ENCODE peak calls at places on chromosomes 11 and 22, in eight cellular contexts. One of them, this sample, is unnamed.

GRCh38 chr11:66331542-66332370 is 4.5 kb downstream of the RIN1 start:
- DNase-seq in heart left ventricle: peak; percentile 11
- DNase-seq in IMR-90: no peak
- DNase-seq in Peyer's patch: no peak
- DNase-seq in Panc1: no peak
- DNase-seq in AG04450: no peak
- DNase-seq in MM.1S: no peak
- DNase-seq in right lobe of liver: peak; percentile 37
- DNase-seq in this sample: no peak

GRCh38 chr22:48594757-48595510 is 1232.7 kb downstream of the BRD1 start:
- DNase-seq in heart left ventricle: peak; percentile 9
- DNase-seq in IMR-90: no peak
- DNase-seq in Peyer's patch: no peak
- DNase-seq in Panc1: no peak
- DNase-seq in AG04450: no peak
- DNase-seq in MM.1S: no peak
- DNase-seq in right lobe of liver: no peak
- DNase-seq in this sample: peak; percentile 86

GRCh38 chr22:28198692-28199091 is 279.6 kb upstream of the PITPNB start:
- DNase-seq in heart left ventricle: no peak
- DNase-seq in IMR-90: no peak
- DNase-seq in Peyer's patch: no peak
- DNase-seq in Panc1: no peak
- DNase-seq in AG04450: no peak
- DNase-seq in MM.1S: no peak
- DNase-seq in right lobe of liver: no peak
- DNase-seq in this sample: no peak

GRCh38 chr11:70428701-70429427 is 30.5 kb downstream of the CTTN start:
- DNase-seq in heart left ventricle: no peak
- DNase-seq in IMR-90: no peak
- DNase-seq in Peyer's patch: no peak
- DNase-seq in Panc1: no peak
- DNase-seq in AG04450: no peak
- DNase-seq in MM.1S: no peak
- DNase-seq in right lobe of liver: peak; percentile 37
- DNase-seq in this sample: no peak

GRCh38 chr11:121512468-121513465 is 60.0 kb upstream of the SORL1-AS1 start:
- DNase-seq in heart left ventricle: no peak
- DNase-seq in IMR-90: no peak
- DNase-seq in Peyer's patch: no peak
- DNase-seq in Panc1: no peak
- DNase-seq in AG04450: no peak
- DNase-seq in MM.1S: no peak
- DNase-seq in right lobe of liver: no peak
- DNase-seq in this sample: no peak

GRCh38 chr11:127862406-127862805 is 725.0 kb downstream of the ETS1 start:
- DNase-seq in heart left ventricle: no peak
- DNase-seq in IMR-90: no peak
- DNase-seq in Peyer's patch: no peak
- DNase-seq in Panc1: no peak
- DNase-seq in AG04450: no peak
- DNase-seq in MM.1S: no peak
- DNase-seq in right lobe of liver: no peak
- DNase-seq in this sample: no peak

GRCh38 chr22:25702046-25702445 is 39.9 kb upstream of the MYO18B start:
- DNase-seq in heart left ventricle: no peak
- DNase-seq in IMR-90: peak; percentile 29
- DNase-seq in Peyer's patch: no peak
- DNase-seq in Panc1: no peak
- DNase-seq in AG04450: no peak
- DNase-seq in MM.1S: peak; percentile 10
- DNase-seq in right lobe of liver: no peak
- DNase-seq in this sample: peak; percentile 69

GRCh38 chr11:57353024-57353423 is 14.9 kb downstream of the P2RX3 start:
- DNase-seq in heart left ventricle: no peak
- DNase-seq in IMR-90: no peak
- DNase-seq in Peyer's patch: no peak
- DNase-seq in Panc1: no peak
- DNase-seq in AG04450: no peak
- DNase-seq in MM.1S: no peak
- DNase-seq in right lobe of liver: no peak
- DNase-seq in this sample: no peak

GRCh38 chr11:1504581-1505290 is 18.2 kb upstream of the MOB2 start:
- DNase-seq in heart left ventricle: no peak
- DNase-seq in IMR-90: no peak
- DNase-seq in Peyer's patch: no peak
- DNase-seq in Panc1: no peak
- DNase-seq in AG04450: no peak
- DNase-seq in MM.1S: no peak
- DNase-seq in right lobe of liver: peak; percentile 33
- DNase-seq in this sample: no peak

GRCh38 chr11:108670381-108670930 is 5.6 kb downstream of the DDX10 start:
- DNase-seq in heart left ventricle: no peak
- DNase-seq in IMR-90: no peak
- DNase-seq in Peyer's patch: no peak
- DNase-seq in Panc1: no peak
- DNase-seq in AG04450: no peak
- DNase-seq in MM.1S: no peak
- DNase-seq in right lobe of liver: no peak
- DNase-seq in this sample: no peak

GRCh38 chr11:99893803-99894202 is 793.3 kb upstream of the ARHGAP42 start:
- DNase-seq in heart left ventricle: no peak
- DNase-seq in IMR-90: no peak
- DNase-seq in Peyer's patch: no peak
- DNase-seq in Panc1: no peak
- DNase-seq in AG04450: no peak
- DNase-seq in MM.1S: no peak
- DNase-seq in right lobe of liver: no peak
- DNase-seq in this sample: no peak

DNA sequence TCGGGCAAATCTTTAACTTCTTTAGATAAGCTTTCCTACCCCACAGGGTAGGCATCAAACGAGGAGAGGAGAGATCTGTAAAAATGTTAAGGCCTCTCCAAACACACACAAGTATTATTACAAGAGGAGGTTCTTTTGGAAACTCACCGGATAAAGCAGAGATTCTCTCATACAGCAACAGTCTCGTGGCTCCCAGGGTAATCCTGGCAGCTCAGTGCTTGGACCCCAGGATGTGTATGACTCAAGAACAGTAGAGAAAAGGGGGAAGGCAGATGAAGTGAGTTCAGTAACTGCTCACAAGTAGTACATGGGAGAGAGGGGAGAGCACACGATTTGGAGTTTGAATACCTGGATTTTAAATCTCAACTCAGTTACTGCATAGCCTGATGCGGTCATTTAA is 120.9 kb downstream of the FEZ1 start:
- DNase-seq in heart left ventricle: peak; percentile 16
- DNase-seq in IMR-90: no peak
- DNase-seq in Peyer's patch: no peak
- DNase-seq in Panc1: no peak
- DNase-seq in AG04450: no peak
- DNase-seq in MM.1S: no peak
- DNase-seq in right lobe of liver: no peak
- DNase-seq in this sample: no peak
- H3K27me3 ChIP-seq in heart left ventricle: no peaks in the 10 kb centered on the region
- H3K27me3 ChIP-seq in IMR-90: peaks cover 5% of the 10 kb centered on the region
- H3K27me3 ChIP-seq in Peyer's patch: no peaks in the 10 kb centered on the region
- H3K27me3 ChIP-seq in Panc1: peaks cover 34% of the 10 kb centered on the region
- H3K27me3 ChIP-seq in AG04450: peaks cover 9% of the 10 kb centered on the region
- H3K27me3 ChIP-seq in MM.1S: peaks cover 3% of the 10 kb centered on the region
- H3K27me3 ChIP-seq in right lobe of liver: no peaks in the 10 kb centered on the region
- H3K27me3 ChIP-seq in this sample: no peaks in the 10 kb centered on the region

GRCh38 chr22:44683881-44684280 is 18.1 kb upstream of the PRR5 start:
- DNase-seq in heart left ventricle: no peak
- DNase-seq in IMR-90: no peak
- DNase-seq in Peyer's patch: no peak
- DNase-seq in Panc1: no peak
- DNase-seq in AG04450: no peak
- DNase-seq in MM.1S: no peak
- DNase-seq in right lobe of liver: no peak
- DNase-seq in this sample: no peak

GRCh38 chr22:44683237-44683636 is 18.8 kb upstream of the PRR5 start:
- DNase-seq in heart left ventricle: no peak
- DNase-seq in IMR-90: no peak
- DNase-seq in Peyer's patch: no peak
- DNase-seq in Panc1: no peak
- DNase-seq in AG04450: no peak
- DNase-seq in MM.1S: no peak
- DNase-seq in right lobe of liver: no peak
- DNase-seq in this sample: no peak

GRCh38 chr22:44682556-44683168 is 19.3 kb upstream of the PRR5 start:
- DNase-seq in heart left ventricle: no peak
- DNase-seq in IMR-90: no peak
- DNase-seq in Peyer's patch: no peak
- DNase-seq in Panc1: no peak
- DNase-seq in AG04450: no peak
- DNase-seq in MM.1S: no peak
- DNase-seq in right lobe of liver: no peak
- DNase-seq in this sample: no peak

GRCh38 chr22:44685384-44686056 is 16.5 kb upstream of the PRR5 start:
- DNase-seq in heart left ventricle: no peak
- DNase-seq in IMR-90: peak; percentile 51
- DNase-seq in Peyer's patch: peak; percentile 64
- DNase-seq in Panc1: no peak
- DNase-seq in AG04450: no peak
- DNase-seq in MM.1S: peak; percentile 15
- DNase-seq in right lobe of liver: no peak
- DNase-seq in this sample: peak; percentile 86

DNA sequence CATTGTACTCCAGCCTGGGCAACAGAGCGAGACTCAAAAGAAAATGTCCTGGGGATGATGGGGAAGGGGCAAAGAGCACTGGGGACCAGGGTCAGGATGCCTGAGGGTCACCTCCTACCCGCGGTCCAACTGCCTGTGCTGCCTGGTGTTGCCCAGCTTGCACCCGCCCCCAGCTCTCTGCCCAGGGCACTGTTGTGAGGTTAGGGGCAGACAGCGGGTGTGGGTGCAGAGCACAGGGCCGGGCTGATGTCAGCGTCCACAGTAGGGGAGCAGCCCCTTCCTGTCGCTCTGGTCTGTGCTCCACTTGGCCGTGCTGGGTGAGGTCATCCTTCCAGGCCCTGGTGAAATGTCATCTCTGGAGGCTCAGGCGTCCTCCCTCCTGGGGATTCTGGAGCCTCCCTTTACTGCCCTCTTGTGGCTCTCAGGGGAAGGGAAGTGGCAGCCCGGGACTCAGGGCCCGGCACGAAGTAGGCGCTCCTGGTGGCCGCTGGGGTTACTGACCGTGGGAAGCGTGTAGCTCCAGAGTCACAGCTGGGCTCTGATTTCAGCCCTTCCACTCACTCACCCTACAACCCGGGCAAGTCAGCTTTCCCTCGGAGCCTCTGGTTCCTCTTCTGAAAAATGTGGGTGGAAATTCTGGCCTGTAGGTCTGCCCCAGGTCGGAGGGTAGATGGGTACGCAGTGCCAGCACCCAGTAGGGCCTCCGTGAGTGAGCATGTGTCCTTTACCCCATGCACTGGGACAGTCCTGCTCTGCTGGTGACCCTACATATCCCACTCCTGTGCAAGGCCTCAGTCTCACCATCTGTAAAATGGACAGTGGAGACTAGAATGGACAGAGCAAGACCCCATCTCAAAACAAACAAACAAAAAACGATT is 17.3 kb upstream of the PRR5 start:
- DNase-seq in heart left ventricle: peak; percentile 87
- DNase-seq in IMR-90: peak; percentile 95
- DNase-seq in Peyer's patch: peak; percentile 72
- DNase-seq in Panc1: peak; percentile 77
- DNase-seq in AG04450: peak; percentile 83
- DNase-seq in MM.1S: peak; percentile 74
- DNase-seq in right lobe of liver: peak; percentile 83
- DNase-seq in this sample: peak; percentile 94
- H3K27ac ChIP-seq in heart left ventricle: no peak overlapping the region
- H3K27ac ChIP-seq in IMR-90: peak overlapping the region; percentile 51
- H3K27ac ChIP-seq in Peyer's patch: peak overlapping the region; percentile 62
- H3K27ac ChIP-seq in Panc1: no peak overlapping the region
- H3K27ac ChIP-seq in AG04450: peak overlapping the region; percentile 70
- H3K27ac ChIP-seq in MM.1S: no peak overlapping the region
- H3K27ac ChIP-seq in right lobe of liver: no peak overlapping the region
- H3K27ac ChIP-seq in this sample: no peak overlapping the region

GRCh38 chr22:33082221-33082620 is 24.0 kb upstream of the SYN3 start:
- DNase-seq in heart left ventricle: no peak
- DNase-seq in IMR-90: no peak
- DNase-seq in Peyer's patch: no peak
- DNase-seq in Panc1: no peak
- DNase-seq in AG04450: no peak
- DNase-seq in MM.1S: no peak
- DNase-seq in right lobe of liver: no peak
- DNase-seq in this sample: no peak

GRCh38 chr22:33073989-33074391 is 15.8 kb upstream of the SYN3 start:
- DNase-seq in heart left ventricle: no peak
- DNase-seq in IMR-90: no peak
- DNase-seq in Peyer's patch: no peak
- DNase-seq in Panc1: peak; percentile 48
- DNase-seq in AG04450: no peak
- DNase-seq in MM.1S: no peak
- DNase-seq in right lobe of liver: no peak
- DNase-seq in this sample: no peak

GRCh38 chr22:33070600-33070999 is 12.4 kb upstream of the SYN3 start:
- DNase-seq in heart left ventricle: no peak
- DNase-seq in IMR-90: no peak
- DNase-seq in Peyer's patch: no peak
- DNase-seq in Panc1: no peak
- DNase-seq in AG04450: no peak
- DNase-seq in MM.1S: no peak
- DNase-seq in right lobe of liver: no peak
- DNase-seq in this sample: no peak

DNA sequence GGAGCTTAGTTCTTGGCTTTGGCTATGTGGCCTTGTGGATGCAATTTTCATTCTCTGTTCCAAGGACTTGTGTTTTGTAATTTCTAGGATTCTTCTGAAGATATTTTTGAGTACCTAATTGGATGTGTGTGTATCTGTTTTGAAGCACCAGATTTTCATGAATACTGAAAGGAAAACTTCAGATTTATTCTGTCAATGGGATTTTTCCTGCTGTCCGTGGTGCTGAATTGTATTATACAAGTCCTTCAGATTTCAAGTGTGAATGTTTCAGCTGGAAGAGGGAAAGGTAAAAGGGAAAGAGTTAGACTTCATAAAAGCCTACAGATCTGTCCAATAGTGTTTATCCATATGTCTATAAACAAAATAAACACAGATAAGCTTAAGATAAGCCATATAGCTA is 18.2 kb upstream of the SYN3 start:
- DNase-seq in heart left ventricle: no peak
- DNase-seq in IMR-90: peak; percentile 7
- DNase-seq in Peyer's patch: no peak
- DNase-seq in Panc1: no peak
- DNase-seq in AG04450: no peak
- DNase-seq in MM.1S: no peak
- DNase-seq in right lobe of liver: no peak
- DNase-seq in this sample: no peak
- H3K27me3 ChIP-seq in heart left ventricle: no peaks in the 10 kb centered on the region
- H3K27me3 ChIP-seq in IMR-90: no peaks in the 10 kb centered on the region
- H3K27me3 ChIP-seq in Peyer's patch: no peaks in the 10 kb centered on the region
- H3K27me3 ChIP-seq in Panc1: no peaks in the 10 kb centered on the region
- H3K27me3 ChIP-seq in AG04450: no peaks in the 10 kb centered on the region
- H3K27me3 ChIP-seq in MM.1S: no peaks in the 10 kb centered on the region
- H3K27me3 ChIP-seq in right lobe of liver: no peaks in the 10 kb centered on the region
- H3K27me3 ChIP-seq in this sample: no peaks in the 10 kb centered on the region

DNA sequence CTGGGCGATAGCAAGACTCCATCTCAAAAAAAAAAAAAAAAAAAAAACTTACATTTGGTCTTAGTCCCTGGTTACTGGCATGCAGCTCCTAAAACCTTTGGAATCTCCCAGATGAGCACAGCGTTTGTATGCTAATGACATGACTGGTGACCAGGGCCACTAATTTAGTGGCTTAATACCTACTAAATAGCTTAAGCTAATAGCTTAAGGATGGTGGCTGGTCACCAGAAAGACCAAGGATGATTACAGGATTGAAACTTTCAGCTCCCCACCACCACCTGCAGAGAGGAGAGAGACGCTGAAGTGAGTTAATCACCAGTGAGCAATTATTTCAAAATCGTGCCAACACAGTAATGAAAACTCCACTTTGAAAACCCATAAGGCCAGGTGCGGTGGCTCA is 37.1 kb downstream of the DENND5A start:
- DNase-seq in heart left ventricle: no peak
- DNase-seq in IMR-90: no peak
- DNase-seq in Peyer's patch: no peak
- DNase-seq in Panc1: no peak
- DNase-seq in AG04450: no peak
- DNase-seq in MM.1S: no peak
- DNase-seq in right lobe of liver: no peak
- DNase-seq in this sample: no peak
- H3K27ac ChIP-seq in heart left ventricle: no peak overlapping the region
- H3K27ac ChIP-seq in IMR-90: no peak overlapping the region
- H3K27ac ChIP-seq in Peyer's patch: no peak overlapping the region
- H3K27ac ChIP-seq in Panc1: no peak overlapping the region
- H3K27ac ChIP-seq in AG04450: no peak overlapping the region
- H3K27ac ChIP-seq in MM.1S: no peak overlapping the region
- H3K27ac ChIP-seq in right lobe of liver: no peak overlapping the region
- H3K27ac ChIP-seq in this sample: no peak overlapping the region

This sample was measured in Karpas-422.